ENCODE peak calls at places on chromosomes 12 and 14, in eight cellular contexts. L is H9, E is SJSA1, P is thoracic aorta, Q is heart right ventricle, U is iPS DF 6.9, S is colonic mucosa, N is left ventricle myocardium inferior. J is an unnamed sample.

GRCh38 chr12:100027671-100028070 is 42.9 kb upstream of the ANKS1B start:
- DNase-seq in L (no peak), E (no peak), P (no peak), Q (no peak), U (no peak), S (no peak), N (no peak), J (no peak)

GRCh38 chr12:49021292-49021915 is 2.8 kb upstream of the PRKAG1 start:
- DNase-seq in L (peak; percentile 31), E (no peak), P (no peak), Q (no peak), U (no peak), S (no peak), N (no peak), J (no peak)

GRCh38 chr12:91262023-91262676 is 79.5 kb upstream of the DCN start:
- DNase-seq in L (no peak), E (no peak), P (no peak), Q (no peak), U (no peak), S (no peak), N (no peak), J (no peak)

GRCh38 chr14:101246894-101247853 is 314.1 kb upstream of the DIO3 start:
- DNase-seq in L (no peak), E (no peak), P (no peak), Q (no peak), U (no peak), S (peak; percentile 10), N (no peak), J (no peak)

GRCh38 chr12:115144425-115144824 is 460.4 kb upstream of the TBX3 start:
- DNase-seq in L (no peak), E (no peak), P (no peak), Q (no peak), U (no peak), S (no peak), N (no peak), J (no peak)

GRCh38 chr14:72598328-72598727 is 295.6 kb downstream of the DPF3 start:
- DNase-seq in L (no peak), E (no peak), P (no peak), Q (no peak), U (no peak), S (no peak), N (no peak), J (no peak)

GRCh38 chr14:95200404-95200803 is 43.1 kb upstream of the DICER1 start:
- DNase-seq in L (no peak), E (no peak), P (no peak), Q (peak; percentile 32), U (no peak), S (no peak), N (no peak), J (no peak)

GRCh38 chr14:35678403-35679028 is 130.6 kb downstream of the RALGAPA1 start:
- DNase-seq in L (no peak), E (no peak), P (no peak), Q (no peak), U (no peak), S (no peak), N (no peak), J (no peak)

GRCh38 chr12:48198619-48198973 is 4.5 kb downstream of the OR10AD1 start:
- DNase-seq in L (peak; percentile 47), E (no peak), P (no peak), Q (peak; percentile 46), U (no peak), S (peak; percentile 52), N (peak; percentile 53), J (peak; percentile 32)

GRCh38 chr12:93751864-93752610 is 74.9 kb downstream of the CRADD start:
- DNase-seq in L (no peak), E (peak; percentile 56), P (no peak), Q (no peak), U (no peak), S (no peak), N (no peak), J (no peak)

GRCh38 chr14:32662234-32662633 is 276.4 kb upstream of the NPAS3 start:
- DNase-seq in L (no peak), E (no peak), P (no peak), Q (no peak), U (no peak), S (no peak), N (no peak), J (no peak)

DNA sequence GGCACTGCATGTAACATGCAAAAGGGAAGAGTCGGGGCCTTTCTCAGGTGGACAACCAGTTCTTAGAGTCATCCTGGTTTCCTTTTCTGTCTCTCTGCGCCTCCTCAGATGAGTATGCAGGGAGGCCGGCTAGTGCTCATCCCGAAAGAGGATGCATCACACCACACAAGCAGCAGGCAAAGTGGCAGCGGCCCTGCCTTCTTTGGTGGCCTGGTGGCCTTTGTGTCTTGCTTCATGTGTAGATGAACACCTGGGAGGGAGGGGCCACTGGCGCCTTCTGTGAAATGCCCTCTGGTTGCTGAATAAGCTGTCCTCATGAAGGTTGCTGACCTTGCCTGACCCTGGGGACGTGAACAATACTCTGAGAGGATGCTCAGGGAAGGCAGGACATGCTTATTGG is 18.0 kb downstream of the SLC24A4 start:
- DNase-seq in L (no peak), E (no peak), P (no peak), Q (no peak), U (no peak), S (no peak), N (no peak), J (no peak)
- H3K27ac ChIP-seq in L (no peak overlapping the region), E (no peak overlapping the region), P (no peak overlapping the region), Q (no peak overlapping the region), U (no peak overlapping the region), S (no peak overlapping the region), N (no peak overlapping the region), J (no peak overlapping the region)

DNA sequence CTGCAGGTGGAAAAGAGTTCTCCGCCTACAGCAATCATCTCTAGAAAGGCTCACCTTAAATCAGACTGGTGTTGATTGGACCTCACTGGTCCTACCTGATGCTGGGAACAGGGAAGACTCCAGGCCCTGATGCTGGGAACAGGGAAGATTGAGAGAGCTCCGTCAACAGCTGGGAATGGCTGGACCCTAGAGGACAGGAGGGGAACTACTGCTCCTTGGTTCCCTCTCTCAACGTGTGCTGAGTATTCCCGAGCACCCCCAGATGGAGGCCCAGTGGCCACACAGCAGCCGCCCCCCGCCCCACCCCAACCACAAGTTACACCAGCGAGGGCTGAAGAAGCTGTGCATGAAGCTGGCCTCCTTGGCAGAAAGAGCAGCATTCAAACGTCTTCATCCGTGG is 240.3 kb downstream of the SLC15A4 start:
- DNase-seq in L (peak; percentile 80), E (no peak), P (no peak), Q (no peak), U (no peak), S (no peak), N (no peak), J (no peak)
- H3K4me1 ChIP-seq in L (no peaks in the 10 kb centered on the region), E (no peaks in the 10 kb centered on the region), P (no peaks in the 10 kb centered on the region), Q (no peaks in the 10 kb centered on the region), U (no peaks in the 10 kb centered on the region), S (no peaks in the 10 kb centered on the region), N (no peaks in the 10 kb centered on the region), J (no peaks in the 10 kb centered on the region)

GRCh38 chr12:50232771-50233209 is 50.5 kb downstream of the LIMA1 start:
- DNase-seq in L (no peak), E (no peak), P (no peak), Q (no peak), U (no peak), S (no peak), N (no peak), J (no peak)
- H3K27ac ChIP-seq in L (no peak overlapping the region), E (no peak overlapping the region), P (no peak overlapping the region), Q (no peak overlapping the region), U (no peak overlapping the region), S (no peak overlapping the region), N (no peak overlapping the region), J (no peak overlapping the region)

GRCh38 chr12:95553202-95553943 is 2.1 kb upstream of the USP44 start:
- DNase-seq in L (no peak), E (no peak), P (no peak), Q (no peak), U (no peak), S (no peak), N (no peak), J (no peak)
- H3K4me1 ChIP-seq in L (no peaks in the 10 kb centered on the region), E (no peaks in the 10 kb centered on the region), P (no peaks in the 10 kb centered on the region), Q (peaks cover 1% of the 10 kb centered on the region), U (peaks cover 6% of the 10 kb centered on the region), S (no peaks in the 10 kb centered on the region), N (peaks cover 9% of the 10 kb centered on the region), J (peaks cover 5% of the 10 kb centered on the region)

DNA sequence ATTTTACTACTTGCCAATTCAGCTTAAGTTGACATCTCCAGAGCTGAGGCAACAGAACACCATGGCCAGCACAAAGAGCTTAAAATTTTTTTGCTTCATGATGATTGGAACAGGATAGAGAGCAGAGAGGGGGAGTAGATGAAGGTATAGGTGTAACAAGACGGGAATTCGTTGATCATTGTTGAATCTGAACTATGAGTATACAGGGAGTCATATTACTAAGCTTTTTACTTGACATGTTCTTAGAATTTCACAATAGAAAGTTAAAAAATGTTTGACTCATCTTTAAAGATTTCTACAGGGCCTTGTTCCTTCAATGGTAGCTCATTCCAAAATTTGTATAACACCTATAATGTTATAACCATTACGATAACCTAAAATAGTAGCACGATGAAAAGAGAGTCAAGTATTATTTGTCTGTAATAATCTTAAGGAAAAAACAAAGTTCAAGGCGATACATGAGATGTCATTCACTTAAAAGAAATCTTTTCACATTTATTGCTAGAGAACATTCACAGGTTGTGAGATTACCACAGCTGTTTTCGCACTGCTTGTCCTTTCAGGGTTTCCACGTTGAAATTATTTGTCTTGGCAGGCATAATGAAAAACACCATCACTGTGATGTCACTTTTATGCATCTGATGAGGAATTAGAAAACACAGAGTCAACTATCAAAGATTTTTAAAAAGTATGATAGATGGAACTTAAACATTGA is 33.9 kb downstream of the SPX start:
- DNase-seq in L (no peak), E (no peak), P (no peak), Q (no peak), U (no peak), S (no peak), N (no peak), J (no peak)
- H3K27ac ChIP-seq in L (no peak overlapping the region), E (no peak overlapping the region), P (no peak overlapping the region), Q (no peak overlapping the region), U (no peak overlapping the region), S (no peak overlapping the region), N (peak overlapping the region; percentile 7), J (no peak overlapping the region)

GRCh38 chr12:55720894-55721444 is 776 bp downstream of the RDH5 start:
- DNase-seq in L (peak; percentile 84), E (peak; percentile 70), P (peak; percentile 82), Q (no peak), U (no peak), S (peak; percentile 77), N (peak; percentile 56), J (peak; percentile 96)
- H3K4me1 ChIP-seq in L (peaks cover 13% of the 10 kb centered on the region), E (peaks cover 35% of the 10 kb centered on the region), P (peaks cover 43% of the 10 kb centered on the region), Q (peaks cover 87% of the 10 kb centered on the region), U (peaks cover 11% of the 10 kb centered on the region), S (peaks cover 49% of the 10 kb centered on the region), N (peaks cover 91% of the 10 kb centered on the region), J (peaks cover 5% of the 10 kb centered on the region)

J was measured in tibial artery.